ENCODE peak calls at places on chromosomes 3 and 15, in four cellular contexts. One of them, this sample, is unnamed.

GRCh38 chr3:36840453-36840921 is 76.1 kb upstream of the DCLK3 start:
- DNase-seq in AG08395: no peak
- DNase-seq in A549: no peak
- DNase-seq in CD8-positive, alpha-beta memory T cell: no peak
- DNase-seq in this sample: no peak

GRCh38 chr15:85692873-85693272 is 101.9 kb downstream of the KLHL25 start:
- DNase-seq in CD8-positive, alpha-beta memory T cell: peak; percentile 75
- DNase-seq in A549: no peak
- DNase-seq in AG08395: no peak
- DNase-seq in this sample: no peak

GRCh38 chr3:58141766-58142345 is 68.9 kb downstream of the DNASE1L3 start:
- DNase-seq in A549: no peak
- DNase-seq in AG08395: no peak
- DNase-seq in CD8-positive, alpha-beta memory T cell: no peak
- DNase-seq in this sample: no peak

GRCh38 chr3:106542101-106542769 is 673.4 kb upstream of the CBLB start:
- DNase-seq in AG08395: peak; percentile 26
- DNase-seq in A549: no peak
- DNase-seq in CD8-positive, alpha-beta memory T cell: no peak
- DNase-seq in this sample: no peak

GRCh38 chr3:172410702-172411477 is 37.4 kb downstream of the GHSR start:
- DNase-seq in AG08395: no peak
- DNase-seq in CD8-positive, alpha-beta memory T cell: no peak
- DNase-seq in A549: no peak
- DNase-seq in this sample: no peak

GRCh38 chr3:189146842-189147241 is 24.9 kb upstream of the TPRG1 start:
- DNase-seq in AG08395: no peak
- DNase-seq in A549: no peak
- DNase-seq in CD8-positive, alpha-beta memory T cell: no peak
- DNase-seq in this sample: no peak

GRCh38 chr3:31196881-31197364 is 302.5 kb upstream of the GADL1 start:
- DNase-seq in AG08395: peak; percentile 82
- DNase-seq in A549: no peak
- DNase-seq in CD8-positive, alpha-beta memory T cell: no peak
- DNase-seq in this sample: no peak

GRCh38 chr3:34206996-34207395 is 408.6 kb downstream of the PDCD6IP start:
- DNase-seq in AG08395: no peak
- DNase-seq in A549: no peak
- DNase-seq in CD8-positive, alpha-beta memory T cell: no peak
- DNase-seq in this sample: no peak

GRCh38 chr3:190747566-190747965 is 114.9 kb downstream of the GMNC start:
- DNase-seq in AG08395: no peak
- DNase-seq in A549: no peak
- DNase-seq in CD8-positive, alpha-beta memory T cell: no peak
- DNase-seq in this sample: no peak

GRCh38 chr3:189121088-189121487 is 50.7 kb upstream of the TPRG1 start:
- DNase-seq in AG08395: no peak
- DNase-seq in CD8-positive, alpha-beta memory T cell: no peak
- DNase-seq in A549: no peak
- DNase-seq in this sample: no peak

GRCh38 chr15:99566157-99566900 is 545 bp downstream of the MEF2A start:
- DNase-seq in A549: no peak
- DNase-seq in CD8-positive, alpha-beta memory T cell: peak; percentile 46
- DNase-seq in AG08395: no peak
- DNase-seq in this sample: peak; percentile 9

GRCh38 chr3:149363053-149363452 is 14.4 kb downstream of the TM4SF1 start:
- DNase-seq in AG08395: peak; percentile 37
- DNase-seq in CD8-positive, alpha-beta memory T cell: no peak
- DNase-seq in A549: no peak
- DNase-seq in this sample: no peak

GRCh38 chr15:97993310-97993738 is 32.8 kb downstream of the ARRDC4 start:
- DNase-seq in CD8-positive, alpha-beta memory T cell: no peak
- DNase-seq in AG08395: peak; percentile 21
- DNase-seq in A549: no peak
- DNase-seq in this sample: no peak

GRCh38 chr3:127791221-127791913 is 30.9 kb downstream of the MGLL start:
- DNase-seq in A549: no peak
- DNase-seq in CD8-positive, alpha-beta memory T cell: no peak
- DNase-seq in AG08395: peak; percentile 59
- DNase-seq in this sample: no peak

GRCh38 chr3:40088527-40089170 is 220.9 kb upstream of the EIF1B start:
- DNase-seq in AG08395: no peak
- DNase-seq in A549: no peak
- DNase-seq in CD8-positive, alpha-beta memory T cell: no peak
- DNase-seq in this sample: no peak

GRCh38 chr3:73143821-73144237 is 82.4 kb downstream of the EBLN2 start:
- DNase-seq in CD8-positive, alpha-beta memory T cell: no peak
- DNase-seq in A549: no peak
- DNase-seq in AG08395: peak; percentile 50
- DNase-seq in this sample: no peak

GRCh38 chr15:26772588-26773484 is at the start of gene GABRB3:
- DNase-seq in A549: peak; percentile 47
- DNase-seq in CD8-positive, alpha-beta memory T cell: no peak
- DNase-seq in AG08395: peak; percentile 29
- DNase-seq in this sample: no peak

GRCh38 chr3:143024351-143024960 is 23.1 kb downstream of the U2SURP start:
- DNase-seq in CD8-positive, alpha-beta memory T cell: no peak
- DNase-seq in AG08395: no peak
- DNase-seq in A549: no peak
- DNase-seq in this sample: no peak

GRCh38 chr3:132135628-132136333 is 101.0 kb upstream of the CPNE4 start:
- DNase-seq in A549: peak; percentile 69
- DNase-seq in AG08395: peak; percentile 95
- DNase-seq in CD8-positive, alpha-beta memory T cell: no peak
- DNase-seq in this sample: no peak

GRCh38 chr15:70856177-70856883 is 2.4 kb upstream of the LARP6 start:
- DNase-seq in A549: no peak
- DNase-seq in CD8-positive, alpha-beta memory T cell: no peak
- DNase-seq in AG08395: peak; percentile 26
- DNase-seq in this sample: no peak

GRCh38 chr3:129161860-129162271 is 1.0 kb upstream of the ISY1 start:
- DNase-seq in CD8-positive, alpha-beta memory T cell: peak; percentile 59
- DNase-seq in AG08395: peak; percentile 26
- DNase-seq in A549: peak; percentile 40
- DNase-seq in this sample: no peak

GRCh38 chr3:46076606-46077005 is 49.3 kb upstream of the XCR1 start:
- DNase-seq in A549: no peak
- DNase-seq in CD8-positive, alpha-beta memory T cell: no peak
- DNase-seq in AG08395: peak; percentile 27
- DNase-seq in this sample: no peak

GRCh38 chr3:45224824-45225464 is 1.1 kb downstream of the TMEM158 start:
- DNase-seq in A549: peak; percentile 50
- DNase-seq in CD8-positive, alpha-beta memory T cell: no peak
- DNase-seq in AG08395: peak; percentile 81
- DNase-seq in this sample: no peak

GRCh38 chr3:12454076-12454807 is 30.0 kb upstream of the TSEN2 start:
- DNase-seq in CD8-positive, alpha-beta memory T cell: no peak
- DNase-seq in A549: no peak
- DNase-seq in AG08395: peak; percentile 19
- DNase-seq in this sample: no peak

GRCh38 chr15:63191895-63192603 is 2.6 kb downstream of the RAB8B start:
- DNase-seq in A549: no peak
- DNase-seq in AG08395: no peak
- DNase-seq in CD8-positive, alpha-beta memory T cell: peak; percentile 81
- DNase-seq in this sample: peak; percentile 38

GRCh38 chr3:53513556-53514190 is 19.3 kb downstream of the CACNA1D start:
- DNase-seq in A549: no peak
- DNase-seq in CD8-positive, alpha-beta memory T cell: no peak
- DNase-seq in AG08395: no peak
- DNase-seq in this sample: no peak

GRCh38 chr3:51994530-51994929 is 1.2 kb downstream of the RPL29 start:
- DNase-seq in A549: no peak
- DNase-seq in AG08395: no peak
- DNase-seq in CD8-positive, alpha-beta memory T cell: no peak
- DNase-seq in this sample: no peak

GRCh38 chr3:13812039-13812438 is 67.8 kb downstream of the WNT7A start:
- DNase-seq in CD8-positive, alpha-beta memory T cell: no peak
- DNase-seq in AG08395: no peak
- DNase-seq in A549: no peak
- DNase-seq in this sample: no peak

GRCh38 chr3:193688845-193689714 is 96.1 kb downstream of the OPA1 start:
- DNase-seq in CD8-positive, alpha-beta memory T cell: no peak
- DNase-seq in AG08395: no peak
- DNase-seq in A549: no peak
- DNase-seq in this sample: no peak

GRCh38 chr3:71723452-71724170 is 1.6 kb downstream of the EIF4E3 start:
- DNase-seq in A549: no peak
- DNase-seq in AG08395: no peak
- DNase-seq in CD8-positive, alpha-beta memory T cell: peak; percentile 71
- DNase-seq in this sample: no peak

GRCh38 chr3:61589856-61590255 is 28.5 kb downstream of the PTPRG start:
- DNase-seq in CD8-positive, alpha-beta memory T cell: no peak
- DNase-seq in AG08395: peak; percentile 71
- DNase-seq in A549: peak; percentile 8
- DNase-seq in this sample: no peak

GRCh38 chr15:24823473-24823872 is 131.3 kb upstream of the SNRPN start:
- DNase-seq in A549: no peak
- DNase-seq in CD8-positive, alpha-beta memory T cell: no peak
- DNase-seq in AG08395: no peak
- DNase-seq in this sample: no peak

GRCh38 chr15:55993804-55994539 is 560 bp upstream of the NEDD4 start:
- DNase-seq in AG08395: no peak
- DNase-seq in A549: peak; percentile 50
- DNase-seq in CD8-positive, alpha-beta memory T cell: no peak
- DNase-seq in this sample: no peak

GRCh38 chr3:69012836-69013255 is 638 bp downstream of the EOGT start:
- DNase-seq in A549: peak; percentile 48
- DNase-seq in CD8-positive, alpha-beta memory T cell: no peak
- DNase-seq in AG08395: peak; percentile 53
- DNase-seq in this sample: no peak

This sample was measured in activated T-helper 1 cell treated with anti-CD3 and anti-CD28 coated beads, Interleukin-2, amount 50 U/mL, for 16 hours.